ENCODE peak calls at places on chromosomes 13 and 19, in five cellular contexts. E is spleen, F is A549, Z is IMR-90, B is COR-L47. X is an unnamed sample.

GRCh38 chr13:23621316-23621645 is 51.1 kb downstream of the TNFRSF19 start:
- DNase-seq in E (no peak), F (peak; percentile 57), Z (peak; percentile 96), B (no peak), X (peak; percentile 97)

GRCh38 chr13:64534302-64534701 is 2695.8 kb downstream of the PCDH9 start:
- DNase-seq in E (no peak), F (no peak), Z (no peak), B (no peak), X (no peak)

GRCh38 chr19:32916969-32917611 is 47.5 kb upstream of the SLC7A9 start:
- DNase-seq in E (no peak), F (no peak), Z (no peak), B (no peak), X (no peak)

GRCh38 chr13:33787051-33787591 is 30.8 kb upstream of the RFC3 start:
- DNase-seq in E (no peak), F (no peak), Z (no peak), B (no peak), X (no peak)

GRCh38 chr13:33543089-33543459 is 257.5 kb upstream of the STARD13 start:
- DNase-seq in E (no peak), F (no peak), Z (no peak), B (peak; percentile 50), X (no peak)

GRCh38 chr19:50535672-50536071 is 22.0 kb upstream of the ASPDH start:
- DNase-seq in E (no peak), F (no peak), Z (no peak), B (no peak), X (no peak)

GRCh38 chr13:75788494-75788991 is 152.4 kb downstream of the LMO7 start:
- DNase-seq in E (no peak), F (peak; percentile 48), Z (peak; percentile 96), B (no peak), X (no peak)

GRCh38 chr13:38147050-38147449 is 202.6 kb upstream of the UFM1 start:
- DNase-seq in E (no peak), F (no peak), Z (no peak), B (no peak), X (no peak)